ENCODE peak calls at places on chromosomes 6 and 20, in nine cellular contexts. U, E, C, H, V, J, Z, T and Y are unnamed samples.

GRCh38 chr20:36808317-36809257 is 35.0 kb upstream of the DSN1 start:
- DNase-seq in Z (peak; percentile 96), E (peak; percentile 16), T (peak; percentile 96), C (peak; percentile 36), J (peak; percentile 96), V (peak; percentile 69), U (peak; percentile 74), H (peak; percentile 65), Y (peak; percentile 67)

GRCh38 chr6:165876568-165876967 is 213.5 kb upstream of the PDE10A start:
- DNase-seq in J (no peak), Z (no peak), V (no peak), H (no peak), E (no peak), C (no peak), T (peak; percentile 45), U (no peak), Y (peak; percentile 80)

GRCh38 chr6:5093231-5094015 is 8.3 kb downstream of the PPP1R3G start:
- DNase-seq in Z (no peak), T (no peak), V (no peak), H (no peak), J (no peak), E (no peak), U (no peak), C (no peak), Y (no peak)

GRCh38 chr20:56003966-56004365 is 1.4 kb downstream of the CBLN4 start:
- DNase-seq in C (no peak), H (no peak), J (peak; percentile 38), U (no peak), T (no peak), E (no peak), V (peak; percentile 63), Z (no peak), Y (no peak)

GRCh38 chr20:49989234-49990065 is 6.7 kb downstream of the SNAI1 start:
- DNase-seq in V (peak; percentile 54), Z (peak; percentile 93), H (no peak), E (no peak), U (no peak), C (peak; percentile 34), J (no peak), T (peak; percentile 87), Y (peak; percentile 88)

GRCh38 chr6:45555981-45556771 is 178.4 kb upstream of the SUPT3H start:
- DNase-seq in J (no peak), V (peak; percentile 16), U (no peak), C (no peak), T (peak; percentile 93), E (no peak), H (no peak), Z (peak; percentile 85), Y (no peak)

GRCh38 chr6:33411632-33412005 is 805 bp downstream of the PHF1 start:
- DNase-seq in V (no peak), T (no peak), E (no peak), H (no peak), Z (no peak), U (no peak), C (no peak), J (no peak), Y (no peak)

GRCh38 chr6:137866200-137866913 is 702 bp upstream of the TNFAIP3 start:
- DNase-seq in E (peak; percentile 21), H (no peak), U (peak; percentile 65), C (no peak), V (peak; percentile 65), J (peak; percentile 40), Z (peak; percentile 55), T (no peak), Y (no peak)

GRCh38 chr20:62239278-62239879 is 1.1 kb downstream of the OSBPL2 start:
- DNase-seq in Z (peak; percentile 23), T (peak; percentile 7), J (no peak), V (no peak), C (no peak), E (no peak), U (no peak), H (no peak), Y (no peak)

GRCh38 chr6:150409576-150410066 is 40.8 kb downstream of the IYD start:
- DNase-seq in T (no peak), C (no peak), Z (peak; percentile 15), E (no peak), V (no peak), H (peak; percentile 94), J (no peak), U (peak; percentile 77), Y (peak; percentile 12)

GRCh38 chr6:165243801-165244200 is 65.6 kb downstream of the C6orf118 start:
- DNase-seq in E (no peak), U (no peak), V (no peak), Z (no peak), H (no peak), C (no peak), T (no peak), J (no peak), Y (no peak)

GRCh38 chr20:62723351-62723750 is 14.7 kb downstream of the NTSR1 start:
- DNase-seq in J (no peak), V (no peak), E (no peak), T (no peak), H (no peak), Z (no peak), C (no peak), U (no peak), Y (no peak)

GRCh38 chr6:157604816-157605215 is 218.2 kb upstream of the SNX9 start:
- DNase-seq in Z (no peak), V (no peak), C (no peak), J (no peak), E (no peak), T (no peak), H (no peak), U (no peak), Y (no peak)

GRCh38 chr20:36128463-36129176 is 25.9 kb upstream of the EPB41L1 start:
- DNase-seq in V (no peak), H (no peak), E (no peak), Z (peak; percentile 97), J (peak; percentile 25), U (no peak), T (peak; percentile 98), C (peak; percentile 23), Y (peak; percentile 49)

GRCh38 chr20:9087531-9088217 is 18.8 kb downstream of the PLCB4 start:
- DNase-seq in H (no peak), C (no peak), E (no peak), T (no peak), U (no peak), V (no peak), Z (no peak), J (no peak), Y (no peak)

GRCh38 chr6:148885154-148885870 is 138.5 kb downstream of the UST start:
- DNase-seq in U (no peak), V (no peak), J (peak; percentile 39), T (peak; percentile 94), Z (peak; percentile 79), H (no peak), C (peak; percentile 17), E (no peak), Y (no peak)

GRCh38 chr20:15297059-15297875 is 959.9 kb upstream of the FLRT3 start:
- DNase-seq in J (peak; percentile 88), C (no peak), E (no peak), Z (no peak), T (no peak), V (no peak), H (no peak), U (no peak), Y (no peak)

GRCh38 chr6:25224237-25224636 is 54.9 kb upstream of the CARMIL1 start:
- DNase-seq in T (no peak), Z (no peak), E (no peak), U (no peak), H (peak; percentile 51), C (no peak), J (no peak), V (no peak), Y (no peak)

GRCh38 chr20:18304618-18305017 is 16.3 kb downstream of the ZNF133 start:
- DNase-seq in V (no peak), T (no peak), J (no peak), C (no peak), H (no peak), E (no peak), U (no peak), Z (no peak), Y (no peak)
- TF ChIP-seq CTCF in V (peak; percentile 41), T (peak; percentile 27), J (peak; percentile 26), C (no peak), H (peak; percentile 63), E (no peak), U (no peak), Z (no peak), Y (no peak)

GRCh38 chr20:1946762-1947534 is 46.9 kb downstream of the PDYN start:
- DNase-seq in Z (peak; percentile 16), U (peak; percentile 30), C (no peak), E (no peak), H (no peak), V (peak; percentile 96), T (peak; percentile 39), J (peak; percentile 85), Y (peak; percentile 67)
- H3K4me3 ChIP-seq in Z (no peak overlapping the region), U (no peak overlapping the region), C (peak overlapping the region; percentile 12), E (peak overlapping the region; percentile 64), H (no peak overlapping the region), V (peak overlapping the region; percentile 48), T (no peak overlapping the region), J (no peak overlapping the region), Y (peak overlapping the region; percentile 6)

GRCh38 chr20:43923917-43924316 is 9.3 kb downstream of the TOX2 start:
- DNase-seq in E (no peak), C (no peak), T (no peak), Z (no peak), J (no peak), V (no peak), H (no peak), U (no peak), Y (no peak)

GRCh38 chr20:43925215-43925614 is 10.6 kb downstream of the TOX2 start:
- DNase-seq in V (no peak), T (no peak), H (no peak), C (no peak), Z (peak; percentile 22), U (peak; percentile 56), E (no peak), J (no peak), Y (no peak)

GRCh38 chr20:43926691-43927090 is 12.0 kb downstream of the TOX2 start:
- DNase-seq in C (no peak), J (no peak), U (no peak), V (no peak), Z (no peak), T (no peak), E (no peak), H (no peak), Y (no peak)

GRCh38 chr20:43926287-43926686 is 11.6 kb downstream of the TOX2 start:
- DNase-seq in V (no peak), H (no peak), E (no peak), T (no peak), Z (no peak), C (no peak), U (no peak), J (no peak), Y (no peak)

DNA sequence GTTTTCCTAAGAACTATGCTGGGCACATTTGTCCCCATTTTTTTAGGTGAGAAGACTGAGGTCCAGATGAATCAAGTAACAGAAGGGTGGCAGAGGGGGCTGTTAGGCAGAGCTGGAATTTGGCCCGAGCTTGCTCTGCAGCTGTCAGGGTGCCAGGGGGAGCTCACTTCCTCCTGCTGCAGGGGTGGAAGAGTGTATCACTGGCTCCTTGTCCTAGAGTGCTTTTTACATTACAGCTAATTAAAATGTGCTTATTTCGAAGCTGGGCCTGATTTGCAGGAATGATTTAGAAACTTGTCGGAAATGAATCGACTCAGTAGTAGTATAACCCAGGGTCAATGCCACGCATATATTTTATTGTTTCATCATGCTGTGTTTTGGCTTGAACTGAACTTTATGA is 11.1 kb downstream of the TOX2 start:
- DNase-seq in H (no peak), T (peak; percentile 46), V (no peak), C (no peak), Z (peak; percentile 87), E (no peak), J (peak; percentile 34), U (no peak), Y (peak; percentile 64)
- TF ChIP-seq CTCF in H (no peak), T (no peak), V (no peak), C (no peak), Z (no peak), E (no peak), J (no peak), U (no peak), Y (peak; percentile 13)

GRCh38 chr20:44183282-44183681 is 3.7 kb downstream of the JPH2 start:
- DNase-seq in C (no peak), J (no peak), E (no peak), Z (no peak), V (peak; percentile 17), T (no peak), H (no peak), U (no peak), Y (no peak)
- H3K4me3 ChIP-seq in C (no peak overlapping the region), J (no peak overlapping the region), E (peak overlapping the region; percentile 91), Z (no peak overlapping the region), V (no peak overlapping the region), T (no peak overlapping the region), H (no peak overlapping the region), U (no peak overlapping the region), Y (peak overlapping the region; percentile 26)